ENCODE peak calls at places on chromosomes 1 and 21, in five cellular contexts. V, L, C, P and A are unnamed samples.

GRCh38 chr21:42988234-42988965 is 14.0 kb downstream of the PKNOX1 start:
- DNase-seq in V (no peak), C (no peak), P (no peak), L (peak; percentile 33), A (peak; percentile 82)

GRCh38 chr1:30790850-30791778 is 33.5 kb upstream of the LAPTM5 start:
- DNase-seq in L (no peak), P (no peak), V (no peak), C (no peak), A (no peak)

GRCh38 chr1:224503161-224504118 is 68.8 kb upstream of the WDR26 start:
- DNase-seq in L (peak; percentile 85), P (no peak), V (peak; percentile 97), C (peak; percentile 60), A (peak; percentile 80)

GRCh38 chr1:224623743-224624333 is 7.7 kb downstream of the CNIH3 start:
- DNase-seq in V (peak; percentile 73), P (no peak), L (no peak), C (no peak), A (peak; percentile 97)

GRCh38 chr1:45410850-45411509 is 70.7 kb upstream of the MUTYH start:
- DNase-seq in C (no peak), P (no peak), L (no peak), V (no peak), A (no peak)

GRCh38 chr1:42657981-42658879 is at the start of gene PPIH:
- DNase-seq in V (peak; percentile 97), C (peak; percentile 82), P (peak; percentile 78), L (peak; percentile 96), A (peak; percentile 88)

GRCh38 chr21:44583800-44584147 is 3.4 kb upstream of the KRTAP10-5 start:
- DNase-seq in C (no peak), P (no peak), V (no peak), L (no peak), A (no peak)

GRCh38 chr21:32257952-32258785 is 20.7 kb downstream of the MIS18A start:
- DNase-seq in L (peak; percentile 68), C (peak; percentile 70), P (peak; percentile 33), V (peak; percentile 86), A (peak; percentile 85)

GRCh38 chr1:110556471-110556807 is 37.5 kb upstream of the KCNA10 start:
- DNase-seq in P (no peak), V (no peak), L (peak; percentile 26), C (no peak), A (no peak)

GRCh38 chr1:11439051-11439450 is 39.9 kb upstream of the DISP3 start:
- DNase-seq in V (no peak), L (no peak), P (no peak), C (no peak), A (no peak)

GRCh38 chr1:41003640-41004220 is 17.8 kb downstream of the SLFNL1 start:
- DNase-seq in V (peak; percentile 87), L (no peak), C (no peak), P (no peak), A (peak; percentile 100)

GRCh38 chr1:177142791-177143382 is 21.6 kb downstream of the ASTN1 start:
- DNase-seq in L (no peak), P (no peak), V (no peak), C (no peak), A (no peak)

GRCh38 chr21:29018540-29018939 is 609 bp downstream of the RWDD2B start:
- DNase-seq in C (no peak), P (no peak), V (no peak), L (no peak), A (no peak)

GRCh38 chr21:16241021-16241420 is 511.2 kb downstream of the USP25 start:
- DNase-seq in C (no peak), V (no peak), L (no peak), P (no peak), A (no peak)

GRCh38 chr21:35943752-35944151 is 116.6 kb downstream of the SETD4 start:
- DNase-seq in P (no peak), C (no peak), V (no peak), L (no peak), A (no peak)

DNA sequence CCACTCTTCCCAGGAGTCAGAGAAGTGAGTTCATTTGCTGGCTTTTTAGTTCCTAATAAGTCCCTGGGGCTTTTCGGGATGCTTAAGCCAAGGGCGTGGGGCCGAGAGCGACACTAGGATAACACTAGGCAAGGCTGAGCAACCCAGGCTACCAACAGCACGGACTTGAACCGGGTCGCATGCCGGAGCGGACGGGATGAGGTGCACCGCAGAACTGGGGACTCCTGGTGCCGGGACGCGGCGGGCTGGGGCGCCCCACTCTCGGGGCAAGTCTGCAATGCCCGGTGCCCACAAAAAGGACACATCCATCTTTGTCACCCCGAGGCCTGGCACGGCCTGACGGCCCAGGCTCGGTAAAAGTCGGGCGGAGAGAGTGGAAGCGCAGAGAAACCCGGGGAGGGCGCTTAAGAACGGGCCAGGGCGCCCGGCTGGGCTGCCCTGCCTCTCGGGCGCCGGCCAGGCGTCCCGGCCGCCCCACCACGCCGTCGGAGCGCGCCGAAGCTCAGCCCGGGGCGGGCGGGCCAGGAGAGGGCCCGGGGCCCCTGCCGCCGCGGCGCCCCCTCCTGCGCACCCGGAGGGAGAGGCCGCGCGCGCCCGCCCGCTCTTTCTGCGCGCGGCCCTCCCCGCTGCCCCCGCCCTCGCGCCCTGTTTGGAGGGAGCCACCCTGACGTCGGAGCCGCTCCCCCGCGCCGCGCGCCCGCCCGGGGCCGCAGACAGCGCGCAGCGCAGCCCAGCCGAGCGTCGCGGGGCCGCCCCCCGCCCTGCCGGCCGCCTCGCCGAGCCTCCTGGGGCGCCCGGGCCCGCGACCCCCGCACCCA is at the start of gene NBL1:
- DNase-seq in L (no peak), P (no peak), V (no peak), C (no peak), A (peak; percentile 54)
- H4K8ac ChIP-seq in L (no peak within 1 kb of the TSS), P (peak within 1 kb of the TSS; percentile 76), V (no peak within 1 kb of the TSS), C (peak within 1 kb of the TSS; percentile 9), A (peak within 1 kb of the TSS; percentile 61)

DNA sequence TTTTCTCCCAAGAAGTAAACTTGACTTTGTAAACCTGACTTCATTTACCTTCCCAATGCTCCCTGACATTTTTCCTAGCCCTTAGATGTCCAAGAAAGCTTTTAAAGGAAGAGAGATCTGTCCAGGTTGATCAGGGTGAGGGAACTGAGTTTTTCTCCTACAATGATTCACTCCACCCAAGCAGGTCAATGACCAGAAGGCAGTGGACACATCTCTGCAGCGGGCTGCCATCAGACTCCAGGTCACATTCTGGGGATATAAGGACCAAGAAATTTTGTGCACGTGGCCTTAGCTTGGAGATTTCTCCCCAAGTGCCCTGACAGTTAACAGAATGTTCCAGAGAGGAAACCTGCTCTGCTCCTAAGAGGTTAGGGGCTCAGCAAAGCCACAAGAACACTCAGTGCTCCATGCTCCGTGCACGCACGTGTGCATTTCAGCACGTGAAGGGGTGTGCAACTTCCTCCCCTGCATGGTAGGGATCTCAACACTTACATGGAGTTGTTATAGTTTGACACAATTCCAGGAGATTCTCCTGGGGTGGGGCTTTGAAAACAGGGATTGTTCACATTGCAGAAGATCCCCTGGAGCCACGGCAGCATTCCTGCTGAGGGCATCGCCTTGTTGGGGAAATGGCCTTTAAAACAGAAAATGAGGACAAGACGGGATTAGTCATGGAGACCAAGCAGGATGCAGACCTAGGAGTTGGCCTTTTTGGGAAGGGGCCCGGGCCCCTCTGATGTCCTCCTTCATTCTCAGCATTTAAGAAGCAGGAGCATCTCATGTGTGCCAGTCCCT is 9.8 kb downstream of the ABCA4 start:
- DNase-seq in P (no peak), V (no peak), L (no peak), C (no peak), A (no peak)
- H4K8ac ChIP-seq in P (no peak overlapping the region), V (no peak overlapping the region), L (no peak overlapping the region), C (no peak overlapping the region), A (no peak overlapping the region)

GRCh38 chr1:226063362-226064167 is 1.0 kb downstream of the H3-3A start:
- DNase-seq in L (peak; percentile 45), V (peak; percentile 64), C (peak; percentile 45), P (no peak), A (peak; percentile 28)
- H4K8ac ChIP-seq in L (no peak overlapping the region), V (no peak overlapping the region), C (no peak overlapping the region), P (peak overlapping the region; percentile 63), A (peak overlapping the region; percentile 48)

GRCh38 chr1:115184951-115185331 is 95.6 kb upstream of the TSPAN2 start:
- DNase-seq in V (no peak), L (no peak), P (no peak), C (no peak), A (peak; percentile 77)
- H4K8ac ChIP-seq in V (no peak overlapping the region), L (no peak overlapping the region), P (no peak overlapping the region), C (no peak overlapping the region), A (peak overlapping the region; percentile 85)

GRCh38 chr1:32221980-32222751 is at the start of the genes EIF3I and TMEM234:
- DNase-seq in V (peak; percentile 98), P (no peak), C (peak; percentile 90), L (peak; percentile 96), A (peak; percentile 91)
- H4K8ac ChIP-seq in V (no peak within 1 kb of the TSS), P (peak within 1 kb of the TSS; percentile 91), C (no peak within 1 kb of the TSS), L (no peak within 1 kb of the TSS), A (peak within 1 kb of the TSS; percentile 96)

GRCh38 chr1:56374026-56374974 is 205.1 kb downstream of the PLPP3 start:
- DNase-seq in V (no peak), C (no peak), L (no peak), P (no peak), A (peak; percentile 45)
- H4K8ac ChIP-seq in V (no peak overlapping the region), C (no peak overlapping the region), L (no peak overlapping the region), P (no peak overlapping the region), A (no peak overlapping the region)

GRCh38 chr1:156584813-156585212 is 5.3 kb downstream of the TTC24 start:
- DNase-seq in P (no peak), C (no peak), L (peak; percentile 87), V (peak; percentile 65), A (no peak)

GRCh38 chr1:156582388-156583022 is 3.0 kb downstream of the TTC24 start:
- DNase-seq in V (no peak), C (no peak), L (peak; percentile 38), P (no peak), A (no peak)

GRCh38 chr1:156579472-156579871 is at the start of gene TTC24:
- DNase-seq in L (no peak), C (no peak), P (no peak), V (no peak), A (no peak)

GRCh38 chr1:156583821-156584622 is 4.5 kb downstream of the TTC24 start:
- DNase-seq in C (peak; percentile 78), P (no peak), L (peak; percentile 85), V (peak; percentile 92), A (peak; percentile 84)

GRCh38 chr1:156581661-156582387 is 2.3 kb downstream of the TTC24 start:
- DNase-seq in V (no peak), L (no peak), C (no peak), P (no peak), A (no peak)
- H4K8ac ChIP-seq in V (no peak overlapping the region), L (no peak overlapping the region), C (no peak overlapping the region), P (no peak overlapping the region), A (no peak overlapping the region)